ENCODE peak calls at places on chromosomes 6 and 20, in four cellular contexts. Q is activated naive CD4-positive, alpha-beta T cell treated with anti-CD3 and anti-CD28 coated beads for 36 hours; U is NCI-H526; T is CD8-positive, alpha-beta T cell. P is an unnamed sample.
A peak's percentile ranks its signal among the peaks of the same experiment; 100 is the strongest.

GRCh38 chr6:138292482-138292881 is 74.2 kb upstream of the PBOV1 start:
- DNase-seq in Q (no peak), U (no peak), T (no peak), P (no peak)

GRCh38 chr6:13554929-13555333 is 19.5 kb upstream of the SIRT5 start:
- DNase-seq in Q (no peak), U (peak; percentile 80), T (no peak), P (no peak)

GRCh38 chr6:23245559-23245958 is 676.2 kb downstream of the HDGFL1 start:
- DNase-seq in Q (no peak), U (no peak), T (no peak), P (no peak)

GRCh38 chr6:57224769-57225515 is 2.8 kb upstream of the RAB23 start:
- DNase-seq in Q (no peak), U (no peak), T (no peak), P (no peak)

GRCh38 chr6:5866547-5867051 is 140.1 kb downstream of the NRN1 start:
- DNase-seq in Q (peak; percentile 43), U (peak; percentile 77), T (peak; percentile 57), P (no peak)

GRCh38 chr20:57089701-57090144 is 176.7 kb downstream of the BMP7 start:
- DNase-seq in Q (peak; percentile 82), U (peak; percentile 94), T (peak; percentile 61), P (peak; percentile 80)

GRCh38 chr6:157066781-157067491 is 256.4 kb downstream of the TMEM242 start:
- DNase-seq in Q (no peak), U (no peak), T (no peak), P (no peak)

GRCh38 chr20:39105551-39105950 is 143.4 kb downstream of the DHX35 start:
- DNase-seq in Q (no peak), U (no peak), T (no peak), P (no peak)

GRCh38 chr6:140052757-140053729 is 678.6 kb upstream of the CITED2 start:
- DNase-seq in Q (peak; percentile 7), U (peak; percentile 31), T (no peak), P (no peak)

GRCh38 chr6:139982652-139983051 is 608.2 kb upstream of the CITED2 start:
- DNase-seq in Q (no peak), U (peak; percentile 6), T (no peak), P (no peak)

GRCh38 chr6:108715832-108716231 is 132.4 kb upstream of the ARMC2 start:
- DNase-seq in Q (no peak), U (no peak), T (no peak), P (no peak)

GRCh38 chr6:32194825-32195651 is 2.6 kb upstream of the GPSM3 start:
- DNase-seq in Q (peak; percentile 66), U (peak; percentile 43), T (no peak), P (no peak)

GRCh38 chr6:89954721-89955148 is 60.5 kb downstream of the GJA10 start:
- DNase-seq in Q (peak; percentile 37), U (no peak), T (no peak), P (no peak)

GRCh38 chr6:74073896-74074295 is 377.9 kb downstream of the CD109 start:
- DNase-seq in Q (no peak), U (no peak), T (no peak), P (no peak)

GRCh38 chr20:62370115-62370806 is 3.1 kb upstream of the LAMA5 start:
- DNase-seq in Q (peak; percentile 37), U (no peak), T (no peak), P (peak; percentile 61)

GRCh38 chr6:129817821-129818220 is 43.3 kb downstream of the TMEM244 start:
- DNase-seq in Q (no peak), U (no peak), T (no peak), P (no peak)

GRCh38 chr20:57402206-57403125 is 11.3 kb downstream of the RBM38 start:
- DNase-seq in Q (no peak), U (no peak), T (no peak), P (no peak)

GRCh38 chr6:134081506-134081905 is 29.1 kb upstream of the SLC2A12 start:
- DNase-seq in Q (no peak), U (no peak), T (no peak), P (no peak)

GRCh38 chr6:17842014-17842776 is 135.5 kb upstream of the NUP153 start:
- DNase-seq in Q (no peak), U (no peak), T (no peak), P (no peak)

GRCh38 chr20:62808211-62808865 is 3.7 kb downstream of the OGFR start:
- DNase-seq in Q (peak; percentile 82), U (peak; percentile 82), T (peak; percentile 87), P (peak; percentile 82)

GRCh38 chr20:58647162-58647813 is 3.8 kb upstream of the STX16 start:
- DNase-seq in Q (no peak), U (peak; percentile 31), T (no peak), P (no peak)

GRCh38 chr20:12051206-12052163 is 133.8 kb downstream of the BTBD3 start:
- DNase-seq in Q (no peak), U (no peak), T (no peak), P (no peak)

GRCh38 chr6:167533851-167534250 is 209.0 kb downstream of the TTLL2 start:
- DNase-seq in Q (no peak), U (peak; percentile 65), T (no peak), P (no peak)

GRCh38 chr6:44304282-44305199 is 8.6 kb downstream of the AARS2 start:
- DNase-seq in Q (peak; percentile 34), U (peak; percentile 31), T (peak; percentile 61), P (peak; percentile 79)

GRCh38 chr20:37384683-37385174 is 38.8 kb downstream of the SRC start:
- DNase-seq in Q (peak; percentile 78), U (peak; percentile 76), T (peak; percentile 91), P (peak; percentile 89)

P was measured in GM10248.